ENCODE peak calls at places on chromosomes 11 and 22, in seven cellular contexts. J is body of pancreas, I is psoas muscle, E is HepG2, O is neuronal stem cell, V is IMR-90, D is colonic mucosa. K is an unnamed sample. For H3K27me3 and H3K9me3, the result is how much of the 10 kb centered on the place peaks cover.

GRCh38 chr11:66727883-66728759 is 895 bp downstream of the SPTBN2 start:
- DNase-seq in J (no peak), I (peak), E (no peak), O (no peak), V (no peak), D (no peak), K (no peak)

GRCh38 chr22:39109361-39109760 is 12.3 kb downstream of the APOBEC3H start:
- DNase-seq in J (no peak), I (no peak), E (no peak), O (no peak), V (no peak), D (no peak), K (no peak)

GRCh38 chr11:67056640-67057409 is at the start of gene RHOD:
- DNase-seq in J (peak), I (no peak), E (no peak), O (peak), V (no peak), D (peak), K (peak)

GRCh38 chr11:131744847-131745246 is 374.4 kb downstream of the NTM start:
- DNase-seq in J (no peak), I (no peak), E (no peak), O (no peak), V (peak), D (no peak), K (no peak)

GRCh38 chr22:27340047-27340446 is 461.5 kb downstream of the MN1 start:
- DNase-seq in J (no peak), I (no peak), E (no peak), O (no peak), V (no peak), D (no peak), K (no peak)

GRCh38 chr11:88175004-88175706 is at the start of gene RAB38:
- DNase-seq in J (peak), I (peak), E (no peak), O (peak), V (peak), D (peak), K (peak)

GRCh38 chr11:81359476-81359875 is 1374.2 kb downstream of the FAM181B start:
- DNase-seq in J (no peak), I (no peak), E (no peak), O (no peak), V (no peak), D (no peak), K (no peak)

GRCh38 chr11:29310706-29311342 is 706.0 kb downstream of the KCNA4 start:
- DNase-seq in J (no peak), I (no peak), E (no peak), O (no peak), V (peak), D (no peak), K (no peak)

GRCh38 chr11:110249066-110249465 is 47.3 kb downstream of the RDX start:
- DNase-seq in J (no peak), I (no peak), E (no peak), O (no peak), V (no peak), D (no peak), K (no peak)

GRCh38 chr11:65159005-65159404 is 11.0 kb upstream of the SPDYC start:
- DNase-seq in J (no peak), I (no peak), E (no peak), O (no peak), V (no peak), D (no peak), K (no peak)

GRCh38 chr11:81026008-81026407 is 1585.2 kb upstream of the TENM4 start:
- DNase-seq in J (no peak), I (no peak), E (no peak), O (no peak), V (no peak), D (no peak), K (no peak)

GRCh38 chr11:111777094-111778046 is 11.2 kb upstream of the PPP2R1B start:
- DNase-seq in J (no peak), I (no peak), E (peak), O (peak), V (peak), D (peak), K (peak)

GRCh38 chr11:75997273-75997552 is 182.2 kb downstream of the UVRAG start:
- DNase-seq in J (no peak), I (no peak), E (no peak), O (no peak), V (no peak), D (no peak), K (no peak)

GRCh38 chr11:40722179-40722795 is 737.2 kb downstream of the LRRC4C start:
- DNase-seq in J (no peak), I (no peak), E (peak), O (peak), V (peak), D (no peak), K (no peak)

GRCh38 chr11:111624602-111625001 is 22.4 kb downstream of the SIK2 start:
- DNase-seq in J (no peak), I (no peak), E (peak), O (no peak), V (peak), D (no peak), K (no peak)

GRCh38 chr11:98411777-98412176 is 609.0 kb upstream of the CNTN5 start:
- DNase-seq in J (no peak), I (no peak), E (no peak), O (peak), V (no peak), D (no peak), K (no peak)

GRCh38 chr11:77122576-77123212 is 5.4 kb upstream of the MYO7A start:
- DNase-seq in J (no peak), I (peak), E (no peak), O (no peak), V (no peak), D (no peak), K (peak)

GRCh38 chr11:123107945-123108344 is 46.0 kb upstream of the HSPA8 start:
- DNase-seq in J (no peak), I (no peak), E (no peak), O (no peak), V (no peak), D (no peak), K (no peak)

GRCh38 chr11:7901319-7901854 is 29.7 kb downstream of the OR10A6 start:
- DNase-seq in J (no peak), I (no peak), E (no peak), O (no peak), V (no peak), D (no peak), K (no peak)

GRCh38 chr11:65821107-65821506 is 12.7 kb upstream of the SNX32 start:
- DNase-seq in J (no peak), I (no peak), E (peak), O (no peak), V (no peak), D (peak), K (peak)

GRCh38 chr22:46588279-46589140 is 31.7 kb upstream of the GRAMD4 start:
- DNase-seq in J (no peak), I (peak), E (no peak), O (no peak), V (no peak), D (no peak), K (peak)

GRCh38 chr22:39520874-39521857 is 804 bp downstream of the ATF4 start:
- DNase-seq in J (peak), I (peak), E (no peak), O (no peak), V (peak), D (peak), K (peak)

GRCh38 chr11:124859171-124859570 is 6.1 kb upstream of the ROBO3 start:
- DNase-seq in J (no peak), I (no peak), E (no peak), O (no peak), V (no peak), D (no peak), K (no peak)
- H3K27me3 ChIP-seq in J (under half), I (under half), E (under half), O (half or more), V (under half), D (under half), K (under half)

GRCh38 chr11:116187026-116187425 is 585.8 kb downstream of the BUD13 start:
- DNase-seq in J (no peak), I (no peak), E (no peak), O (no peak), V (no peak), D (no peak), K (no peak)

GRCh38 chr11:116190206-116190605 is 582.6 kb downstream of the BUD13 start:
- DNase-seq in J (no peak), I (no peak), E (no peak), O (no peak), V (no peak), D (no peak), K (no peak)

GRCh38 chr11:116189378-116190170 is 583.2 kb downstream of the BUD13 start:
- DNase-seq in J (no peak), I (no peak), E (no peak), O (no peak), V (no peak), D (no peak), K (no peak)

GRCh38 chr11:116186592-116186991 is 586.2 kb downstream of the BUD13 start:
- DNase-seq in J (no peak), I (no peak), E (no peak), O (no peak), V (no peak), D (no peak), K (no peak)

DNA sequence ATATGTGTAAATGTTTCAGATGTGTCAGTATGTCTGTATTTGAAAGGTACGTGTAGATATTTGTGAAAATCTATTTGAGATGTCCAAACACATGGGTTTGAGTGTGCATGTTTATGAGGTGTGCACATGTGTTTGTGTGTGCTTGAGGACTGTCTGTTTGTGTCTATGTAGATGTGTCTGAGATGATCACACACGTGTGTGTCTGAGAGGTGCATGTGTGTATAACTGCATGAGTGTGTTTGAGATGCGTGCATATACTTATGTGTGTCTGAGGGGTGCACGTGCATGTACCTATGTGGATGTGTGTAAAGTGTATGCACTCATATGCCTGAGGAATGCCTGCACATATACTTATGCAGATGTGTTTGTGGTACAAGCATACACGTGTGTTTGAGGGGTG is 584.4 kb downstream of the BUD13 start:
- DNase-seq in J (no peak), I (no peak), E (no peak), O (no peak), V (no peak), D (no peak), K (no peak)
- H3K9me3 ChIP-seq in J (under half), I (under half), E (under half), O (under half), V (under half), D (under half), K (under half)

DNA sequence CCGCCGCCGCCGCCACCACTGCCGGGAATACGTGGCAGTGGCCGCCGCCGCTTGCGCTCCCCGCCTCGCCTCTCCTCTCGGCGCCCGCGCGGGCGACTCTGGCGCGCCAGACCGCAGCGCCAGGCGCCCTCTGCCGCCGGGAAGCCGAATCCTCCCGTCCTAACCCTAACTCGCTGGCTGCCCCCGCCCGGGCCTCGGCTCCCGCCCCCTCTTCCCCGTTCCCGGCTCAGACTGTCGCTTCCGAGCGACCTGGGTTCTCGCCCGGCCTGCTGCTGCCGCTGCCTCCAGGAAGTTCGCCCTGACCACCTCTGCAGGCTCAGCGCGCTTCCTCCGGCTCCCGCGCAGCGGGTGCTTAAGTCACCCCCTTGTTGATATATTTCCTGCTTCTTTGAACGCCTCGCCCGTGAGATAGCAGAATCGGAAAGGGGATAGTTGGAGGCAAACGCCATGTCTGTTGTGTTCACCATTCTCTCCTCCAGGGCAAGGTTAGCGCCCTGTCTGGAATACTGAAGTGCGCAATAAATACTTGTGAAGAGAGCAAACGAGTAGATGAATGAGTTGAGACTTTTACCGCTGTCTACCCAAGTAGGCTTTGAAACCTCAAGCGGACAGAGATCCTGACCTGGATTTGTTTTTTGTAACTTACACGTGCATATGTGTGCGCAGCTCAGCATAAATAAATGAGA is at the start of gene SMCO4:
- DNase-seq in J (peak), I (peak), E (peak), O (peak), V (peak), D (peak), K (peak)
- H3K27me3 ChIP-seq in J (under half), I (under half), E (under half), O (under half), V (under half), D (under half), K (under half)

DNA sequence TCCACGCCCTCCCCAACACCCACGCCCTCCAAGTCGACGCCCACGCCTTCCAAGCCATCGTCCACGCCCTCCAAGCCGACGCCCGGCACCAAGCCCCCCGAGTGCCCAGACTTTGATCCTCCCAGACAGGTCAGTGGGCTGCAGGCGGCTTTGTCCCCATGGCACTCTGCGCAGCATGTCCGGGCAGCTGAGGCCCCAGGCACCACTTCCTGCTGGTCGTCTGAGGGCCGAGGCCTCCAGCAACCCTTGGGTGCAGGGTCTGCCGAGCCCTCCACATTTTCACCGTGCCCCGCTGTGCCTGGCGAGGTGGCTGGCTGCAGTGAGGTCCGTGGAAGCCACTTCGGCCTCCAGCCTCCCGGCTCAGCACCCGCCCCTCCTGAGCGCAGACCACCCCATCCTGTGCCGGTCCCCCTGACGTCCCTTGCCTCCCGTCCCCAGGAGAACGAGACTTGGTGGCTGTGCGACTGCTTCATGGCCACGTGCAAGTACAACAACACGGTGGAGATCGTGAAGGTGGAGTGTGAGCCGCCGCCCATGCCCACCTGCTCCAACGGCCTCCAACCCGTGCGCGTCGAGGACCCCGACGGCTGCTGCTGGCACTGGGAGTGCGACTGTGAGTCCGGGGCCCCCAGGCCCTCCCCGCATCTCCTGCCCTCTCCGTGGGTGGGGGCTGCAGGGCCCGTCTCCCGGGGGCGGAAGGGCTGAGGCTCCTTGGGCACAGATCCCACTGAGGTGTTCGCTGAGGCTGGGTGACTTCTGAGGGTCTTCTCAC is 26.8 kb downstream of the MUC2 start:
- DNase-seq in J (no peak), I (peak), E (no peak), O (no peak), V (no peak), D (no peak), K (no peak)
- H3K9me3 ChIP-seq in J (under half), I (under half), E (under half), O (under half), V (under half), D (under half), K (under half)

GRCh38 chr22:29713156-29713715 is 6.6 kb upstream of the CABP7 start:
- DNase-seq in J (no peak), I (no peak), E (no peak), O (no peak), V (no peak), D (no peak), K (no peak)
- H3K27me3 ChIP-seq in J (under half), I (under half), E (under half), O (half or more), V (half or more), D (under half), K (under half)

DNA sequence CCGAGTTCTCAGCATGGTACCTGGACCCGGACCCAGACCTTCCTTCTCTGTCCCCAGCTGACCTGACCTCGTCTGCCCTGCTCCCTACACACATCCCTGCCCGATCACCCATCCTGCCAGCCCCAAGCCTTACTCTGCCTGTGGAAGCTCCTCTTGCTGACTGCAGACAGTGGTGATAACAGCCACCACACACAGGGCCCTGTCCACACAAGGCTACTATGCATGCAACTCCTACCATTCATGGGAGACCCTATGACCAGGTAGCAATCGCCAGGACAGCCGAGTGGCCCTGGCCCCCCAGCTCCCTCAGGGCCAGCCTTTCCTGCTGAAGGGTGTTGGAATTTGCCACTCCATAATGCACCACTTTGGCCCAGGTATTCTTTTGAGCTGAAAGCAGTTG is 233.6 kb downstream of the BRD1 start:
- DNase-seq in J (no peak), I (no peak), E (no peak), O (no peak), V (no peak), D (no peak), K (no peak)
- H3K9me3 ChIP-seq in J (under half), I (under half), E (under half), O (under half), V (half or more), D (under half), K (under half)

GRCh38 chr22:48907591-48907990 is 920.1 kb downstream of the BRD1 start:
- DNase-seq in J (no peak), I (no peak), E (no peak), O (no peak), V (no peak), D (no peak), K (no peak)

GRCh38 chr22:48902983-48903650 is 924.6 kb downstream of the BRD1 start:
- DNase-seq in J (no peak), I (no peak), E (no peak), O (no peak), V (no peak), D (no peak), K (peak)

GRCh38 chr22:48906177-48906835 is 921.4 kb downstream of the BRD1 start:
- DNase-seq in J (no peak), I (no peak), E (no peak), O (no peak), V (no peak), D (no peak), K (no peak)

GRCh38 chr22:48902001-48902869 is 925.4 kb downstream of the BRD1 start:
- DNase-seq in J (no peak), I (no peak), E (no peak), O (no peak), V (no peak), D (no peak), K (no peak)

GRCh38 chr22:48905206-48905975 is 922.3 kb downstream of the BRD1 start:
- DNase-seq in J (no peak), I (no peak), E (no peak), O (no peak), V (no peak), D (no peak), K (no peak)
- H3K27me3 ChIP-seq in J (under half), I (under half), E (under half), O (under half), V (under half), D (under half), K (under half)